ENCODE peak calls at places on chromosomes 6 and 20, in four cellular contexts. U is lower lobe of right lung; P is activated T-helper 1 cell treated with anti-CD3 and anti-CD28 coated beads, Interleukin-2, amount 50 U/mL, for 16 hours; M is caudate nucleus. I is an unnamed sample.

GRCh38 chr6:38262041-38262440 is 377.7 kb downstream of the BTBD9 start:
- DNase-seq in P (no peak), M (no peak), U (no peak), I (no peak)

GRCh38 chr20:53582574-53583351 is 10.9 kb downstream of the ZNF217 start:
- DNase-seq in U (no peak), M (no peak), P (no peak), I (no peak)

GRCh38 chr20:13771853-13772453 is 12.8 kb downstream of the ESF1 start:
- DNase-seq in P (no peak), U (no peak), M (no peak), I (no peak)

GRCh38 chr6:137056121-137056880 is 11.5 kb upstream of the IL20RA start:
- DNase-seq in U (no peak), M (no peak), P (no peak), I (no peak)

GRCh38 chr6:35297541-35298481 is at the start of gene DEF6:
- DNase-seq in P (peak), M (no peak), U (peak), I (no peak)

GRCh38 chr20:58480455-58481356 is 34.5 kb downstream of the APCDD1L start:
- DNase-seq in M (no peak), U (no peak), P (no peak), I (no peak)

GRCh38 chr6:73585566-73586415 is 65.0 kb upstream of the EEF1A1 start:
- DNase-seq in U (no peak), M (no peak), P (no peak), I (no peak)

GRCh38 chr20:51862796-51863195 is 60.5 kb upstream of the SALL4 start:
- DNase-seq in M (no peak), P (no peak), U (no peak), I (no peak)

I was measured in NCI-H1048.